ENCODE peak calls at places on chromosomes 5 and 9, in eight cellular contexts. V is aorta; Q is GM12878; Z is CD8-positive, alpha-beta T cell; N is lung; X is neural progenitor cell; J is astrocyte; F is cardiac muscle cell. R is an unnamed sample.
A peak's percentile ranks its signal among the peaks of the same experiment; 100 is the strongest.

GRCh38 chr5:14178091-14178490 is 34.9 kb downstream of the TRIO start:
- DNase-seq in F (no peak), N (no peak), V (no peak), J (peak; percentile 77), Q (no peak), X (no peak), Z (no peak), R (no peak)

GRCh38 chr5:172311026-172311425 is 27.5 kb upstream of the UBTD2 start:
- DNase-seq in V (no peak), Q (no peak), Z (no peak), F (no peak), N (no peak), X (no peak), J (no peak), R (no peak)

GRCh38 chr5:62719061-62719730 is 140.6 kb downstream of the LRRC70 start:
- DNase-seq in N (no peak), J (no peak), F (no peak), Q (no peak), X (no peak), Z (no peak), V (no peak), R (no peak)

GRCh38 chr5:123496892-123497291 is 15.1 kb upstream of the CSNK1G3 start:
- DNase-seq in V (no peak), X (no peak), F (no peak), N (no peak), J (peak; percentile 83), Z (no peak), Q (no peak), R (no peak)

GRCh38 chr5:95798048-95798447 is 24.5 kb downstream of the GLRX start:
- DNase-seq in V (no peak), Z (no peak), N (no peak), J (no peak), Q (no peak), F (no peak), X (no peak), R (no peak)

GRCh38 chr9:34717996-34718614 is 8.2 kb upstream of the CCL21 start:
- DNase-seq in J (no peak), N (no peak), Q (no peak), V (no peak), Z (no peak), F (no peak), X (no peak), R (no peak)

GRCh38 chr9:14880951-14881465 is 29.2 kb downstream of the FREM1 start:
- DNase-seq in Z (no peak), X (no peak), N (no peak), F (peak; percentile 76), J (no peak), V (no peak), Q (no peak), R (no peak)

GRCh38 chr5:20166496-20166895 is 178.5 kb upstream of the CDH18 start:
- DNase-seq in X (no peak), Z (no peak), Q (no peak), F (no peak), N (no peak), V (no peak), J (peak; percentile 17), R (no peak)

GRCh38 chr9:88259041-88259440 is 120.8 kb upstream of the SPATA31C2 start:
- DNase-seq in X (no peak), V (no peak), N (no peak), F (no peak), Q (no peak), Z (no peak), J (peak; percentile 72), R (no peak)

GRCh38 chr5:42749020-42749419 is 7.6 kb upstream of the CCDC152 start:
- DNase-seq in N (no peak), J (no peak), Q (no peak), V (no peak), Z (no peak), F (no peak), X (no peak), R (no peak)

GRCh38 chr5:143433680-143434079 is 30.2 kb upstream of the NR3C1 start:
- DNase-seq in F (no peak), J (no peak), N (no peak), X (no peak), V (no peak), Z (no peak), Q (no peak), R (no peak)

GRCh38 chr9:136832581-136832980 is 9.7 kb upstream of the AJM1 start:
- DNase-seq in F (no peak), N (no peak), Q (no peak), X (no peak), V (no peak), Z (no peak), J (no peak), R (no peak)

DNA sequence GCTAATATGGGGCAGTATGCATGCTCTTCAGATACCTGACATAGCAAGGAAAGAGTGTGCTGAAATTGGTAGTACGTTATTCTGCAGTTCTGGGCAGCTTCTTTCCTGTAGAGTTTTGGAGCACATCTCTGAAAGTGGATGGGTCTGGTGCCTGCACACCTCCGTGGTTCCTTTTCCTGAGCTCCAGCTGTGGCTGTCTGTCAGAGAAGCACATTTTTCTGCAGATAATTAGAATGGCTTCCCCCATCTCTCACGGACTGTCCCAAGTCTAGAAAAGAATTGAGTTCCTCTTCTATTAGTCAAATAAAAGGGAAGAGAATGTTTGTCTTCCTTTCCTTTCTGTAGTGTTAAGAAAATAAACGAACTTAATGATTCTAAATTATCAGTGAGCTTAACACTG is 55.6 kb downstream of the VCAN start:
- DNase-seq in V (no peak), Z (no peak), N (no peak), Q (no peak), X (no peak), F (no peak), J (no peak), R (no peak)
- H3K27ac ChIP-seq in V (no peak overlapping the region), Z (no peak overlapping the region), N (no peak overlapping the region), Q (no peak overlapping the region), X (no peak overlapping the region), F (peak overlapping the region; percentile 59), J (no peak overlapping the region), R (no peak overlapping the region)

GRCh38 chr5:32539981-32540380 is 45.4 kb upstream of the SUB1 start:
- DNase-seq in F (no peak), J (no peak), X (no peak), Z (no peak), Q (no peak), N (no peak), V (no peak), R (no peak)

GRCh38 chr5:32542216-32543059 is 42.9 kb upstream of the SUB1 start:
- DNase-seq in N (no peak), Z (no peak), X (no peak), Q (peak; percentile 97), V (no peak), F (peak; percentile 56), J (peak; percentile 59), R (no peak)

GRCh38 chr5:32538031-32538547 is 47.3 kb upstream of the SUB1 start:
- DNase-seq in Q (peak; percentile 81), J (no peak), F (peak; percentile 49), V (no peak), N (no peak), X (no peak), Z (peak; percentile 35), R (no peak)

GRCh38 chr5:32541241-32541640 is 44.1 kb upstream of the SUB1 start:
- DNase-seq in Q (no peak), J (peak; percentile 29), F (peak; percentile 60), V (no peak), N (no peak), X (no peak), Z (no peak), R (no peak)

GRCh38 chr5:32540446-32540845 is 44.9 kb upstream of the SUB1 start:
- DNase-seq in J (no peak), F (no peak), Q (no peak), V (no peak), N (no peak), Z (no peak), X (no peak), R (no peak)
- H3K4me3 ChIP-seq in J (no peak overlapping the region), F (no peak overlapping the region), Q (no peak overlapping the region), V (no peak overlapping the region), N (no peak overlapping the region), Z (no peak overlapping the region), X (no peak overlapping the region), R (no peak overlapping the region)

DNA sequence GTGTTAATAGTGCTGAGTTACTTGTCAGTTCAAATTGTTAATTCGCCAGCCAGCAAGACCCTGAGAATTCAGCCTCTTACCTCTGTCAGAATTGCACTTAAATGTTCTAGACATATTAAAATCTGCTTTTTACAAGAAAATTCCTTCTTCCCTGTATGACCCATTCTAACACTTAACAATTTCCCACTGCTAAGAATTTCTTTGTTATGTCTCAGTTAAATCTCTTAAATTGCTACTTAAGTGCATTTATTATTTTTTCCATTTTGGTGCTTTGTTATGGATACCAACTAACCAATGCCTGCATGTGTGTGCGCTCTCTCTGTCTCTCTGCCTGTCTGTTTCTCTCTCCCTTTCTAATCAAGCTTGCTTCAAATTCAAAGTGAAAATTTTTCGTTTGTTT is 44.9 kb downstream of the IZUMO3 start:
- DNase-seq in J (no peak), X (no peak), F (no peak), Q (no peak), N (no peak), V (no peak), Z (no peak), R (no peak)
- H3K4me1 ChIP-seq in J (no peaks in the 10 kb centered on the region), X (peaks cover 16% of the 10 kb centered on the region), F (no peaks in the 10 kb centered on the region), Q (no peaks in the 10 kb centered on the region), N (no peaks in the 10 kb centered on the region), V (no peaks in the 10 kb centered on the region), Z (no peaks in the 10 kb centered on the region), R (no peaks in the 10 kb centered on the region)

GRCh38 chr9:38037981-38038306 is 31.1 kb downstream of the SHB start:
- DNase-seq in F (no peak), J (no peak), Z (no peak), X (no peak), N (no peak), V (no peak), Q (no peak), R (no peak)

GRCh38 chr9:38036359-38037084 is 32.5 kb downstream of the SHB start:
- DNase-seq in Q (no peak), J (peak; percentile 70), X (no peak), Z (no peak), V (peak; percentile 81), N (no peak), F (peak; percentile 77), R (no peak)

GRCh38 chr9:38039090-38039906 is 29.7 kb downstream of the SHB start:
- DNase-seq in V (no peak), N (no peak), Q (no peak), Z (no peak), X (no peak), F (peak; percentile 82), J (no peak), R (no peak)

GRCh38 chr9:38039907-38040682 is 28.9 kb downstream of the SHB start:
- DNase-seq in J (no peak), Q (no peak), Z (no peak), V (no peak), X (no peak), N (no peak), F (no peak), R (no peak)

DNA sequence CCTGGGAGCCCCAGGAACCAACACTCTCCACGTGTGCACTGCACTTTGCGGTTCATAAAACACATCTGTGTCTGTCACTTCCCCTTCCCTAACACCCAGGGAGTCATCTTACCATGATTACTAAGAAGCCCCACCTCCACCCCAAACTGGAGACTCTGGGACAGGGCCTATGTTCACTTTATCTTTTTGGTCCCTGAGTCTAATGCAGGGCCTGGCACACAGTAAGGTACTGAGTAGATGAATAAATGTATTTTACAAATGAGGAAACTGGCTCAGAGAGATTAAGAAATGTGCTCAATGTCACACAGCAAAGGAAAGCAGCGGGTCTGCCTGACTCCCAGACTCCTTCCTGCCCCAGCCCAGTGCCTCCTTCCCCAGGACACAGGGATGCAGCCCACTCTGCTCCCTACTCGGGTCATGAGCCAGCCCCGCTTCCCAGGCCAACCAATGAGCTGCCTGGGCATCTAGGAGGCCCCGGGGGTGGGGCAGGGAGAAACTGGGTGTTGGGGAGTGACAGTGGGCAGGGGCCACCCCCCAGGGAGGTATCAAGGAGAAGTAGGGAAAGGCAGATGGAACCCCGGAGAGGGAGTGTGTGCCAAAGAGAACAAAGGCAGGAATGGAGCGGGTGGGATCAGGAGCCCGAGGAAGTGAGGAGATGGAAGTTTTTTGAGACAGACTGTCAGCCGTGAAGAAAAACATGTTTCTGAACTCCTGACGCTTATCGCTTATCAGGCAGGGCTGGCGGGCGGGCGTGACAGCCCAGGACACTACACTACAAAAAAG is 30.5 kb downstream of the SHB start:
- DNase-seq in X (no peak), Z (no peak), J (no peak), V (no peak), F (peak; percentile 89), Q (no peak), N (no peak), R (no peak)
- H3K27ac ChIP-seq in X (no peak overlapping the region), Z (no peak overlapping the region), J (peak overlapping the region; percentile 57), V (no peak overlapping the region), F (peak overlapping the region; percentile 87), Q (no peak overlapping the region), N (no peak overlapping the region), R (no peak overlapping the region)

R was measured in naive thymus-derived CD4-positive, alpha-beta T cell.